ENCODE peak calls at places on chromosome 15, in nine cellular contexts. One of them, this sample, is unnamed.

GRCh38 chr15:51726302-51727073 is 11.0 kb downstream of the LYSMD2 start:
- DNase-seq in HFFc6: peak
- DNase-seq in cardiac muscle cell: peak
- DNase-seq in astrocyte of the spinal cord: peak
- DNase-seq in AG04449: peak
- DNase-seq in WTC11: peak
- DNase-seq in lung: no peak
- DNase-seq in activated B cell treated with CpG ODN at 0.5 μM for 24 hours: no peak
- DNase-seq in dorsolateral prefrontal cortex: no peak
- DNase-seq in this sample: peak

GRCh38 chr15:86916671-86917450 is 837.2 kb downstream of the AGBL1 start:
- DNase-seq in dorsolateral prefrontal cortex: peak
- DNase-seq in astrocyte of the spinal cord: no peak
- DNase-seq in WTC11: no peak
- DNase-seq in AG04449: no peak
- DNase-seq in HFFc6: no peak
- DNase-seq in activated B cell treated with CpG ODN at 0.5 μM for 24 hours: no peak
- DNase-seq in cardiac muscle cell: no peak
- DNase-seq in lung: no peak
- DNase-seq in this sample: no peak

GRCh38 chr15:88918738-88919137 is 5.6 kb upstream of the MFGE8 start:
- DNase-seq in astrocyte of the spinal cord: peak
- DNase-seq in HFFc6: peak
- DNase-seq in lung: peak
- DNase-seq in WTC11: no peak
- DNase-seq in cardiac muscle cell: peak
- DNase-seq in activated B cell treated with CpG ODN at 0.5 μM for 24 hours: no peak
- DNase-seq in AG04449: peak
- DNase-seq in dorsolateral prefrontal cortex: no peak
- DNase-seq in this sample: peak

GRCh38 chr15:99443768-99444446 is 121.9 kb upstream of the MEF2A start:
- DNase-seq in lung: no peak
- DNase-seq in dorsolateral prefrontal cortex: no peak
- DNase-seq in HFFc6: no peak
- DNase-seq in astrocyte of the spinal cord: peak
- DNase-seq in cardiac muscle cell: no peak
- DNase-seq in activated B cell treated with CpG ODN at 0.5 μM for 24 hours: peak
- DNase-seq in AG04449: no peak
- DNase-seq in WTC11: no peak
- DNase-seq in this sample: no peak

GRCh38 chr15:100166313-100166712 is 175.5 kb downstream of the ADAMTS17 start:
- DNase-seq in astrocyte of the spinal cord: no peak
- DNase-seq in dorsolateral prefrontal cortex: no peak
- DNase-seq in activated B cell treated with CpG ODN at 0.5 μM for 24 hours: no peak
- DNase-seq in lung: no peak
- DNase-seq in cardiac muscle cell: no peak
- DNase-seq in AG04449: no peak
- DNase-seq in WTC11: no peak
- DNase-seq in HFFc6: no peak
- DNase-seq in this sample: no peak

GRCh38 chr15:49242820-49243219 is 72.8 kb downstream of the GALK2 start:
- DNase-seq in dorsolateral prefrontal cortex: no peak
- DNase-seq in AG04449: no peak
- DNase-seq in lung: no peak
- DNase-seq in WTC11: no peak
- DNase-seq in cardiac muscle cell: peak
- DNase-seq in astrocyte of the spinal cord: peak
- DNase-seq in HFFc6: peak
- DNase-seq in activated B cell treated with CpG ODN at 0.5 μM for 24 hours: no peak
- DNase-seq in this sample: no peak

GRCh38 chr15:92821491-92822116 is 78.5 kb upstream of the CHD2 start:
- DNase-seq in AG04449: no peak
- DNase-seq in activated B cell treated with CpG ODN at 0.5 μM for 24 hours: no peak
- DNase-seq in HFFc6: no peak
- DNase-seq in cardiac muscle cell: no peak
- DNase-seq in dorsolateral prefrontal cortex: no peak
- DNase-seq in lung: no peak
- DNase-seq in WTC11: no peak
- DNase-seq in astrocyte of the spinal cord: peak
- DNase-seq in this sample: peak

GRCh38 chr15:81504170-81504905 is 130.3 kb upstream of the TMC3 start:
- DNase-seq in activated B cell treated with CpG ODN at 0.5 μM for 24 hours: no peak
- DNase-seq in AG04449: peak
- DNase-seq in lung: no peak
- DNase-seq in astrocyte of the spinal cord: peak
- DNase-seq in dorsolateral prefrontal cortex: no peak
- DNase-seq in WTC11: no peak
- DNase-seq in cardiac muscle cell: peak
- DNase-seq in HFFc6: peak
- DNase-seq in this sample: no peak

DNA sequence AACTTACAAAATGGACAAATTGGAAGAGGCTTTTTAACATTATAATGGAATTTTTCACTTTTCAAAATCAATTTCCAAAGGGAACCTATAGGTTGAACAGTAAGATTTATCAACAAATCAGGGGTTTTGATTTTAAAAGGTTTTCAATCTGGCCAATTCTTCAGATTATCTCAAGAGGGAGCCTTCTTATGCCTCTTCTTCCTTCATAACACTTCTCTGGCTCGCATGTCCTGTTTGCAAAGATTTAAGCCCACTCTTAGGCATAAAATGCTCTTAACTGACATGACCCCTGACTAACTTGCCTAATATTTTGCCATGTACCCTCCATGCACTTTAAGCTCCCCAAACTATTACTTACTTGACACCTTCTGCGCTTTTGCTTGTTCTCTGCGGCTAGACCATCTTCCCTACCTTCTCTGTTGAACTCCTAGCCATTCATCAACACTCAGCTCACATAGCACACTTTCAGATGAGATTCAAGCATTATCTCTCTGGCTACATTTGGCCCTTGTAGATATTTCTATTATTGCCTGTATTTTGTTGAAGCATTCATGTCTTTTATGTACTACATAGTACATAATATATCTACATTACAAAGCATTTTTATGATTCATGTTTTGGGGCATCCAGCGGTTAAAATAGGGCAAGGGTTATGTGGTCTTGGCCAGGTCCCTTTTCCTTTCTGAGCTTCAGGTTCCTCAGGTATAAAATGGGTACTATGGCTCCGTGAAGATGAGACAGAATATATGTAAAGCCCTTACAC is 1.0 kb upstream of the ARIH1 start:
- DNase-seq in WTC11: no peak
- DNase-seq in HFFc6: no peak
- DNase-seq in AG04449: no peak
- DNase-seq in dorsolateral prefrontal cortex: no peak
- DNase-seq in astrocyte of the spinal cord: peak
- DNase-seq in cardiac muscle cell: peak
- DNase-seq in lung: no peak
- DNase-seq in activated B cell treated with CpG ODN at 0.5 μM for 24 hours: no peak
- DNase-seq in this sample: no peak
- TF ChIP-seq CTCF in WTC11: no peak
- TF ChIP-seq CTCF in HFFc6: no peak
- TF ChIP-seq CTCF in AG04449: peak
- TF ChIP-seq CTCF in dorsolateral prefrontal cortex: peak
- TF ChIP-seq CTCF in astrocyte of the spinal cord: peak
- TF ChIP-seq CTCF in cardiac muscle cell: peak
- TF ChIP-seq CTCF in lung: no peak
- TF ChIP-seq CTCF in activated B cell treated with CpG ODN at 0.5 μM for 24 hours: no peak
- TF ChIP-seq CTCF in this sample: peak

GRCh38 chr15:47371939-47372338 is 345.4 kb upstream of the SEMA6D start:
- DNase-seq in activated B cell treated with CpG ODN at 0.5 μM for 24 hours: no peak
- DNase-seq in WTC11: no peak
- DNase-seq in dorsolateral prefrontal cortex: no peak
- DNase-seq in HFFc6: no peak
- DNase-seq in cardiac muscle cell: no peak
- DNase-seq in astrocyte of the spinal cord: no peak
- DNase-seq in AG04449: no peak
- DNase-seq in lung: no peak
- DNase-seq in this sample: no peak

GRCh38 chr15:47377465-47377864 is 339.8 kb upstream of the SEMA6D start:
- DNase-seq in WTC11: no peak
- DNase-seq in AG04449: no peak
- DNase-seq in dorsolateral prefrontal cortex: no peak
- DNase-seq in astrocyte of the spinal cord: no peak
- DNase-seq in activated B cell treated with CpG ODN at 0.5 μM for 24 hours: no peak
- DNase-seq in lung: no peak
- DNase-seq in cardiac muscle cell: no peak
- DNase-seq in HFFc6: no peak
- DNase-seq in this sample: no peak

GRCh38 chr15:47376190-47376589 is 341.1 kb upstream of the SEMA6D start:
- DNase-seq in AG04449: no peak
- DNase-seq in cardiac muscle cell: no peak
- DNase-seq in HFFc6: no peak
- DNase-seq in lung: no peak
- DNase-seq in activated B cell treated with CpG ODN at 0.5 μM for 24 hours: no peak
- DNase-seq in astrocyte of the spinal cord: no peak
- DNase-seq in dorsolateral prefrontal cortex: no peak
- DNase-seq in WTC11: no peak
- DNase-seq in this sample: no peak

GRCh38 chr15:47378527-47378926 is 338.8 kb upstream of the SEMA6D start:
- DNase-seq in AG04449: no peak
- DNase-seq in cardiac muscle cell: no peak
- DNase-seq in activated B cell treated with CpG ODN at 0.5 μM for 24 hours: no peak
- DNase-seq in HFFc6: no peak
- DNase-seq in dorsolateral prefrontal cortex: no peak
- DNase-seq in WTC11: no peak
- DNase-seq in astrocyte of the spinal cord: no peak
- DNase-seq in lung: no peak
- DNase-seq in this sample: no peak

DNA sequence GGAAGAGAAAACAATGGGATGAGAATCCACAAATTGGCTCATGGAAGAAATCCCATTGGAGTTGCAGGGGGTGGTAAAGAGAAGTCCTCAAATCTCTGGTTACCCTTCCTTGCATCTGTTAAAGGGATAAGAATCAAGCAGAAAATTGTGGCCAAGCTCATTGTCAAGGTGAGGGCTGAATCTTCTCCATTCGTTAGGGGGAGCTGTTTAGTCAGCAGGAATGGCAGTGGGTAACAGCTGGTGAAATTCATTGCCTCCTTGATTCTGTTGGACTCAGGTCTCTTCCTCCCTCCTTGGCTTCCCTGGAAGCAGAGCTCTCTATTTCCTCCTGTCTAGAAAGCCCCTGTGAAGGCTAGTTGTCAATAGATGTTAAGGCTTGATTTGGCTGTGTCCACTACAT is 343.1 kb upstream of the SEMA6D start:
- DNase-seq in activated B cell treated with CpG ODN at 0.5 μM for 24 hours: no peak
- DNase-seq in astrocyte of the spinal cord: no peak
- DNase-seq in AG04449: no peak
- DNase-seq in HFFc6: peak
- DNase-seq in dorsolateral prefrontal cortex: no peak
- DNase-seq in WTC11: peak
- DNase-seq in cardiac muscle cell: peak
- DNase-seq in lung: no peak
- DNase-seq in this sample: no peak
- TF ChIP-seq CTCF in activated B cell treated with CpG ODN at 0.5 μM for 24 hours: no peak
- TF ChIP-seq CTCF in astrocyte of the spinal cord: peak
- TF ChIP-seq CTCF in AG04449: peak
- TF ChIP-seq CTCF in HFFc6: peak
- TF ChIP-seq CTCF in dorsolateral prefrontal cortex: no peak
- TF ChIP-seq CTCF in WTC11: no peak
- TF ChIP-seq CTCF in cardiac muscle cell: peak
- TF ChIP-seq CTCF in lung: no peak
- TF ChIP-seq CTCF in this sample: no peak

GRCh38 chr15:30046414-30046813 is 36.3 kb upstream of the GOLGA8J start:
- DNase-seq in lung: no peak
- DNase-seq in AG04449: no peak
- DNase-seq in cardiac muscle cell: no peak
- DNase-seq in HFFc6: no peak
- DNase-seq in activated B cell treated with CpG ODN at 0.5 μM for 24 hours: no peak
- DNase-seq in WTC11: no peak
- DNase-seq in dorsolateral prefrontal cortex: no peak
- DNase-seq in astrocyte of the spinal cord: no peak
- DNase-seq in this sample: no peak

GRCh38 chr15:30041868-30042267 is 40.9 kb upstream of the GOLGA8J start:
- DNase-seq in dorsolateral prefrontal cortex: no peak
- DNase-seq in lung: no peak
- DNase-seq in cardiac muscle cell: no peak
- DNase-seq in WTC11: no peak
- DNase-seq in AG04449: no peak
- DNase-seq in HFFc6: no peak
- DNase-seq in activated B cell treated with CpG ODN at 0.5 μM for 24 hours: no peak
- DNase-seq in astrocyte of the spinal cord: no peak
- DNase-seq in this sample: no peak

GRCh38 chr15:30042556-30042955 is 40.2 kb upstream of the GOLGA8J start:
- DNase-seq in WTC11: no peak
- DNase-seq in HFFc6: no peak
- DNase-seq in astrocyte of the spinal cord: peak
- DNase-seq in AG04449: no peak
- DNase-seq in cardiac muscle cell: peak
- DNase-seq in activated B cell treated with CpG ODN at 0.5 μM for 24 hours: no peak
- DNase-seq in lung: no peak
- DNase-seq in dorsolateral prefrontal cortex: no peak
- DNase-seq in this sample: no peak

GRCh38 chr15:30044377-30044776 is 38.4 kb upstream of the GOLGA8J start:
- DNase-seq in lung: no peak
- DNase-seq in activated B cell treated with CpG ODN at 0.5 μM for 24 hours: no peak
- DNase-seq in astrocyte of the spinal cord: no peak
- DNase-seq in cardiac muscle cell: no peak
- DNase-seq in WTC11: no peak
- DNase-seq in HFFc6: no peak
- DNase-seq in AG04449: no peak
- DNase-seq in dorsolateral prefrontal cortex: no peak
- DNase-seq in this sample: no peak

DNA sequence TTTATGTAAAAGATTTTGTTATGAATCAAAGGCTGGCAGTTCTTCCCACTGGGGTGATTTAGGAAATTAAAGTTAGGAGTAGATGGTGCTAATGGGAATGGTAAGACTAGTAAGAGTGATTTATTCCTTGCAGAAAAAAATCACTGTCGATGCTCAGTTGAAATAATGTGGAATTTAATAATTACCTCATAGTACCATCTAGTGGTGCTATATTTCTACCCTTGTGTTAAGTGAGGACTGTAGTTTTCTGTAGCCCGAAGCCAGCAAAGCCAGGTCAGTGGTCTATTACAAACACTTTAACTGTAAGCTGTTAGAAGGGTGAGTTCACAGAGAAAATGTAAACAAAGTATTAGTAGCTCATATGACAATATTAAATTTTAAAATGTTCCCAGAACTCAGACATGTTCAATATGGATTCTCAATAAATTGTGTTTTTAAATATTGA is 39.5 kb upstream of the GOLGA8J start:
- DNase-seq in astrocyte of the spinal cord: peak
- DNase-seq in WTC11: no peak
- DNase-seq in lung: no peak
- DNase-seq in cardiac muscle cell: peak
- DNase-seq in HFFc6: no peak
- DNase-seq in AG04449: no peak
- DNase-seq in dorsolateral prefrontal cortex: no peak
- DNase-seq in activated B cell treated with CpG ODN at 0.5 μM for 24 hours: no peak
- DNase-seq in this sample: no peak
- TF ChIP-seq CTCF in astrocyte of the spinal cord: peak
- TF ChIP-seq CTCF in WTC11: no peak
- TF ChIP-seq CTCF in lung: peak
- TF ChIP-seq CTCF in cardiac muscle cell: peak
- TF ChIP-seq CTCF in HFFc6: peak
- TF ChIP-seq CTCF in AG04449: peak
- TF ChIP-seq CTCF in dorsolateral prefrontal cortex: peak
- TF ChIP-seq CTCF in activated B cell treated with CpG ODN at 0.5 μM for 24 hours: no peak
- TF ChIP-seq CTCF in this sample: no peak

DNA sequence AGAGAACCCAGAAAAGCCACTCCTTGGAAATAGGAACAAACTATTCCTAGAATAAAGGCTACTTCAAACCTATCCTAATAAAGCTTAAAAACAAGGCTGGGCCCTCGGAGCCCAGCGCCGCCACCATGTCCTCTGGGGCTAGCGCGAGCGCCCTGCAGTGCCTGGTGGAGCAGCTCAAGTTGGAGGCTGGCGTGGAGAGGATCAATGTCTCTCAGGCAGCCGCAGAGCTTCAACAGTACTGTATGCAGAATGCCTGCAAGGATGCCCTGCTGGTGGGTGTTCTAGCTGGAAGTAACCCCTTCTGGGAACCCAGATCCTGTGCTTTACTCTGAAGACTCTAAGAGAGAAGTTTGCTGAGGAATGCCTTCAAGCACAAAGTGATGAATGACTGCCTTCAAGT is 63.2 kb downstream of the ADAM10 start:
- DNase-seq in cardiac muscle cell: no peak
- DNase-seq in HFFc6: no peak
- DNase-seq in activated B cell treated with CpG ODN at 0.5 μM for 24 hours: no peak
- DNase-seq in astrocyte of the spinal cord: no peak
- DNase-seq in dorsolateral prefrontal cortex: no peak
- DNase-seq in WTC11: peak
- DNase-seq in AG04449: no peak
- DNase-seq in lung: no peak
- DNase-seq in this sample: no peak
- TF ChIP-seq CTCF in cardiac muscle cell: no peak
- TF ChIP-seq CTCF in HFFc6: no peak
- TF ChIP-seq CTCF in activated B cell treated with CpG ODN at 0.5 μM for 24 hours: no peak
- TF ChIP-seq CTCF in astrocyte of the spinal cord: no peak
- TF ChIP-seq CTCF in dorsolateral prefrontal cortex: no peak
- TF ChIP-seq CTCF in WTC11: no peak
- TF ChIP-seq CTCF in AG04449: no peak
- TF ChIP-seq CTCF in lung: no peak
- TF ChIP-seq CTCF in this sample: no peak

This sample was measured in activated CD8-positive, alpha-beta T cell treated with anti-CD3 and anti-CD28 coated beads for 36 hours.